ENCODE peak calls at places on chromosomes 4 and X, in nine cellular contexts. One of them, this sample, is unnamed.

GRCh38 chr4:8547108-8547911 is 32.9 kb upstream of the GPR78 start:
- DNase-seq in tibial artery: no peak
- DNase-seq in gastrocnemius medialis: no peak
- DNase-seq in H9: peak; percentile 75
- DNase-seq in left lung: no peak
- DNase-seq in hepatocyte: no peak
- DNase-seq in tibial nerve: no peak
- DNase-seq in psoas muscle: no peak
- DNase-seq in Panc1: no peak
- DNase-seq in this sample: no peak

GRCh38 chr4:29861307-29861706 is 858.9 kb upstream of the PCDH7 start:
- DNase-seq in tibial artery: no peak
- DNase-seq in psoas muscle: no peak
- DNase-seq in gastrocnemius medialis: no peak
- DNase-seq in Panc1: no peak
- DNase-seq in left lung: no peak
- DNase-seq in tibial nerve: no peak
- DNase-seq in H9: no peak
- DNase-seq in hepatocyte: no peak
- DNase-seq in this sample: no peak

GRCh38 chrX:136176399-136176825 is 29.1 kb downstream of the FHL1 start:
- DNase-seq in tibial artery: peak; percentile 44
- DNase-seq in gastrocnemius medialis: no peak
- DNase-seq in Panc1: no peak
- DNase-seq in hepatocyte: peak; percentile 35
- DNase-seq in left lung: no peak
- DNase-seq in psoas muscle: no peak
- DNase-seq in tibial nerve: peak; percentile 37
- DNase-seq in H9: no peak
- DNase-seq in this sample: no peak

GRCh38 chrX:107483976-107484726 is 34.7 kb downstream of the FRMPD3 start:
- DNase-seq in Panc1: no peak
- DNase-seq in tibial nerve: no peak
- DNase-seq in H9: peak; percentile 80
- DNase-seq in psoas muscle: peak; percentile 65
- DNase-seq in hepatocyte: peak; percentile 49
- DNase-seq in tibial artery: peak; percentile 19
- DNase-seq in gastrocnemius medialis: no peak
- DNase-seq in left lung: no peak
- DNase-seq in this sample: no peak

GRCh38 chr4:123346330-123346940 is 50.2 kb upstream of the SPRY1 start:
- DNase-seq in tibial nerve: no peak
- DNase-seq in hepatocyte: no peak
- DNase-seq in psoas muscle: no peak
- DNase-seq in H9: no peak
- DNase-seq in tibial artery: no peak
- DNase-seq in gastrocnemius medialis: no peak
- DNase-seq in Panc1: no peak
- DNase-seq in left lung: no peak
- DNase-seq in this sample: no peak

GRCh38 chr4:100517864-100518341 is at the start of gene EMCN:
- DNase-seq in tibial artery: no peak
- DNase-seq in left lung: no peak
- DNase-seq in psoas muscle: no peak
- DNase-seq in hepatocyte: no peak
- DNase-seq in tibial nerve: no peak
- DNase-seq in H9: no peak
- DNase-seq in Panc1: no peak
- DNase-seq in gastrocnemius medialis: no peak
- DNase-seq in this sample: no peak

GRCh38 chrX:21821875-21822274 is 17.5 kb upstream of the MBTPS2 start:
- DNase-seq in gastrocnemius medialis: no peak
- DNase-seq in Panc1: no peak
- DNase-seq in left lung: no peak
- DNase-seq in psoas muscle: no peak
- DNase-seq in H9: no peak
- DNase-seq in hepatocyte: no peak
- DNase-seq in tibial nerve: no peak
- DNase-seq in tibial artery: no peak
- DNase-seq in this sample: no peak

GRCh38 chrX:107728342-107729099 is 47.1 kb downstream of the TSC22D3 start:
- DNase-seq in psoas muscle: peak; percentile 66
- DNase-seq in tibial nerve: no peak
- DNase-seq in H9: no peak
- DNase-seq in tibial artery: no peak
- DNase-seq in gastrocnemius medialis: peak; percentile 43
- DNase-seq in left lung: no peak
- DNase-seq in Panc1: no peak
- DNase-seq in hepatocyte: no peak
- DNase-seq in this sample: no peak

GRCh38 chr4:22739933-22740332 is 47.2 kb downstream of the GBA3 start:
- DNase-seq in tibial nerve: no peak
- DNase-seq in hepatocyte: no peak
- DNase-seq in left lung: no peak
- DNase-seq in Panc1: no peak
- DNase-seq in psoas muscle: no peak
- DNase-seq in H9: no peak
- DNase-seq in tibial artery: no peak
- DNase-seq in gastrocnemius medialis: no peak
- DNase-seq in this sample: no peak

GRCh38 chr4:55256787-55257186 is 89.3 kb upstream of the SRD5A3 start:
- DNase-seq in H9: no peak
- DNase-seq in tibial artery: no peak
- DNase-seq in gastrocnemius medialis: no peak
- DNase-seq in left lung: no peak
- DNase-seq in Panc1: no peak
- DNase-seq in psoas muscle: no peak
- DNase-seq in tibial nerve: no peak
- DNase-seq in hepatocyte: peak; percentile 32
- DNase-seq in this sample: no peak

GRCh38 chrX:3631196-3631595 is 82.3 kb downstream of the PRKX start:
- DNase-seq in Panc1: no peak
- DNase-seq in tibial nerve: no peak
- DNase-seq in gastrocnemius medialis: no peak
- DNase-seq in hepatocyte: no peak
- DNase-seq in left lung: no peak
- DNase-seq in psoas muscle: no peak
- DNase-seq in tibial artery: no peak
- DNase-seq in H9: no peak
- DNase-seq in this sample: no peak

GRCh38 chr4:88533937-88534750 is 10.6 kb upstream of the PYURF start:
- DNase-seq in tibial artery: no peak
- DNase-seq in left lung: no peak
- DNase-seq in H9: no peak
- DNase-seq in tibial nerve: no peak
- DNase-seq in psoas muscle: no peak
- DNase-seq in hepatocyte: no peak
- DNase-seq in Panc1: no peak
- DNase-seq in gastrocnemius medialis: no peak
- DNase-seq in this sample: no peak

GRCh38 chr4:107283587-107284559 is 247.8 kb upstream of the DKK2 start:
- DNase-seq in tibial nerve: peak; percentile 5
- DNase-seq in H9: no peak
- DNase-seq in gastrocnemius medialis: no peak
- DNase-seq in hepatocyte: peak; percentile 14
- DNase-seq in tibial artery: no peak
- DNase-seq in psoas muscle: no peak
- DNase-seq in left lung: no peak
- DNase-seq in Panc1: no peak
- DNase-seq in this sample: no peak
- H3K9me3 ChIP-seq in tibial nerve: no peaks in the 10 kb centered on the region
- H3K9me3 ChIP-seq in H9: no peaks in the 10 kb centered on the region
- H3K9me3 ChIP-seq in gastrocnemius medialis: no peaks in the 10 kb centered on the region
- H3K9me3 ChIP-seq in hepatocyte: no peaks in the 10 kb centered on the region
- H3K9me3 ChIP-seq in tibial artery: no peaks in the 10 kb centered on the region
- H3K9me3 ChIP-seq in psoas muscle: no peaks in the 10 kb centered on the region
- H3K9me3 ChIP-seq in left lung: no peaks in the 10 kb centered on the region
- H3K9me3 ChIP-seq in Panc1: no peaks in the 10 kb centered on the region
- H3K9me3 ChIP-seq in this sample: no peaks in the 10 kb centered on the region

DNA sequence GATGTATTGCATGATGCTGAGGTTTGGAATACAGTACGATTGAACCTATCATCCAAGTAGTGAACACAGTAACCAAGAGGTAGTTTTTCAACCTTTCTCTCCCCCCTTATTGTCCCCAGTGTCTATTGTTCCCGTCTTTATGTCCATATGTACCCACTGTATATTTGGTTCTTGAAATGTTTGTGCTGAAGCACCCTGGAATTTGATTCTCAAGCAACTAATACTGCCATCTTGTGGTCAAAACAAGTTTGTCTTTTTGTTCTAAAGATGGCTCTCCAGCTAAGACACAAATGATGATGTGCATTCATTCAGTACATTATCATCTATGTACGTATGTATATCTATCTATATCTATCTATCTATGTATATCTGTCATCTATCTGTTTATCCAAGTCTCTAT is 33.5 kb upstream of the DCX start:
- DNase-seq in tibial artery: no peak
- DNase-seq in tibial nerve: peak; percentile 5
- DNase-seq in Panc1: peak; percentile 20
- DNase-seq in left lung: no peak
- DNase-seq in gastrocnemius medialis: no peak
- DNase-seq in hepatocyte: peak; percentile 74
- DNase-seq in H9: no peak
- DNase-seq in psoas muscle: no peak
- DNase-seq in this sample: no peak
- TF ChIP-seq CTCF in tibial artery: peak; percentile 30
- TF ChIP-seq CTCF in tibial nerve: peak; percentile 62
- TF ChIP-seq CTCF in Panc1: peak; percentile 63
- TF ChIP-seq CTCF in left lung: peak; percentile 37
- TF ChIP-seq CTCF in gastrocnemius medialis: peak; percentile 11
- TF ChIP-seq CTCF in hepatocyte: peak; percentile 72
- TF ChIP-seq CTCF in H9: peak; percentile 81
- TF ChIP-seq CTCF in psoas muscle: peak; percentile 65
- TF ChIP-seq CTCF in this sample: peak; percentile 23

GRCh38 chr4:133839326-133839725 is 362.3 kb downstream of the PABPC4L start:
- DNase-seq in hepatocyte: no peak
- DNase-seq in psoas muscle: no peak
- DNase-seq in left lung: no peak
- DNase-seq in gastrocnemius medialis: no peak
- DNase-seq in Panc1: no peak
- DNase-seq in tibial nerve: no peak
- DNase-seq in H9: no peak
- DNase-seq in tibial artery: no peak
- DNase-seq in this sample: no peak
- H3K9me3 ChIP-seq in hepatocyte: no peaks in the 10 kb centered on the region
- H3K9me3 ChIP-seq in psoas muscle: peaks cover 21% of the 10 kb centered on the region
- H3K9me3 ChIP-seq in left lung: no peaks in the 10 kb centered on the region
- H3K9me3 ChIP-seq in gastrocnemius medialis: no peaks in the 10 kb centered on the region
- H3K9me3 ChIP-seq in Panc1: no peaks in the 10 kb centered on the region
- H3K9me3 ChIP-seq in tibial nerve: peaks cover 20% of the 10 kb centered on the region
- H3K9me3 ChIP-seq in H9: no peaks in the 10 kb centered on the region
- H3K9me3 ChIP-seq in tibial artery: no peaks in the 10 kb centered on the region
- H3K9me3 ChIP-seq in this sample: peaks cover 3% of the 10 kb centered on the region

DNA sequence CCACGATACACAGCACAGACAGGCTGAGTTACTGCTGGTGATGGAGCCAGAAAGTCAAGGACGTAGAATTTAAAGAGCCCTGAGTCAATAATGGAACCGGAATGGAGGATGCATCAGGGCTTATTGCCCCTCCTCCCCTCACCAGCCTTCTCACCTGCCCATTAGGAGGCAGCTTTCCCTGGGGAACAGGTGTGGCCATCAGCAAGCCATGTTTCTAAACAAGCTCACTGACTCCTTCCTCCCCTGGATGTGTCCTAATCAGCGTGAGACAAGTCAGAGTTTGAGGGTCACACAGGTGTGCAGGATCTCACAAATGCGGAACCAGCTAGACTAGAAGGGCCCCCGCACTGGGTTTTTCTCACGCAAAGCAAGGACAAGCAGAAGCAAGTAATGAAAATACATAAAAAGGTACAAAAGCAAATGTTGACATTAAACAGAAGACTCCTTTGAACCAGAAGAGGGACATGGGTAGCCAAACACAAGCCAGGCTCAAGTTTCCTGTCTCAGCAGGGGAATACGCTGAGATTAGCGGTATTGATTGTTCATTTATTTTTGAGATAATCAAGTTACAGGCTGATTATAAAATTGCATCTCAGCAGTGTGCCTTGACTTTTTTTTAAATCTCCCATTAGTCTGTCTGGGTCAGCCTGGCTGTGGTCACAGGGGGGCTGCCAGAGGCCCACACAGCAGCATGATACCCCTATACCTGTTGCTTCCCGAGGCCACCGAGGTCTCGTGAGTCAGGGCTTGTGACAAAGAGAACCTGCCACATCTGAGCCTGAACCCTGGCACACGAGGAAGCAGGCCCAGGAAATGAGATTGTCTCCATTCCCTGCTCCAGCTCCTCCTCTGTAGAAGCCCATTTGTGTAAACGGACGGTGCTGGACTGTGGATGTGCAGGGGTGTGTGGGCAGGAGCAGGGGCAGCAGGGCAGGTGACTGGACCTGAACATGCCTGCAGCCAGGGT is 37.4 kb downstream of the CCKAR start:
- DNase-seq in left lung: no peak
- DNase-seq in psoas muscle: no peak
- DNase-seq in H9: peak; percentile 61
- DNase-seq in tibial artery: no peak
- DNase-seq in tibial nerve: no peak
- DNase-seq in hepatocyte: peak; percentile 50
- DNase-seq in Panc1: no peak
- DNase-seq in gastrocnemius medialis: no peak
- DNase-seq in this sample: no peak
- TF ChIP-seq CTCF in left lung: no peak
- TF ChIP-seq CTCF in psoas muscle: no peak
- TF ChIP-seq CTCF in H9: no peak
- TF ChIP-seq CTCF in tibial artery: no peak
- TF ChIP-seq CTCF in tibial nerve: no peak
- TF ChIP-seq CTCF in hepatocyte: no peak
- TF ChIP-seq CTCF in Panc1: no peak
- TF ChIP-seq CTCF in gastrocnemius medialis: no peak
- TF ChIP-seq CTCF in this sample: no peak

GRCh38 chr4:45094676-45095075 is 368.3 kb upstream of the GNPDA2 start:
- DNase-seq in Panc1: no peak
- DNase-seq in hepatocyte: no peak
- DNase-seq in left lung: no peak
- DNase-seq in psoas muscle: no peak
- DNase-seq in tibial nerve: no peak
- DNase-seq in gastrocnemius medialis: no peak
- DNase-seq in H9: no peak
- DNase-seq in tibial artery: no peak
- DNase-seq in this sample: no peak
- H3K9me3 ChIP-seq in Panc1: no peaks in the 10 kb centered on the region
- H3K9me3 ChIP-seq in hepatocyte: no peaks in the 10 kb centered on the region
- H3K9me3 ChIP-seq in left lung: no peaks in the 10 kb centered on the region
- H3K9me3 ChIP-seq in psoas muscle: no peaks in the 10 kb centered on the region
- H3K9me3 ChIP-seq in tibial nerve: peaks cover 3% of the 10 kb centered on the region
- H3K9me3 ChIP-seq in gastrocnemius medialis: no peaks in the 10 kb centered on the region
- H3K9me3 ChIP-seq in H9: peaks cover 15% of the 10 kb centered on the region
- H3K9me3 ChIP-seq in tibial artery: no peaks in the 10 kb centered on the region
- H3K9me3 ChIP-seq in this sample: no peaks in the 10 kb centered on the region

GRCh38 chrX:55342533-55343501 is 78.1 kb upstream of the PAGE3 start:
- DNase-seq in tibial artery: no peak
- DNase-seq in left lung: no peak
- DNase-seq in Panc1: peak; percentile 15
- DNase-seq in gastrocnemius medialis: no peak
- DNase-seq in H9: peak; percentile 47
- DNase-seq in hepatocyte: no peak
- DNase-seq in tibial nerve: peak; percentile 13
- DNase-seq in psoas muscle: no peak
- DNase-seq in this sample: no peak
- TF ChIP-seq CTCF in tibial artery: no peak
- TF ChIP-seq CTCF in left lung: peak; percentile 30
- TF ChIP-seq CTCF in Panc1: peak; percentile 61
- TF ChIP-seq CTCF in gastrocnemius medialis: peak; percentile 31
- TF ChIP-seq CTCF in H9: peak; percentile 41
- TF ChIP-seq CTCF in hepatocyte: no peak
- TF ChIP-seq CTCF in tibial nerve: peak; percentile 41
- TF ChIP-seq CTCF in psoas muscle: peak; percentile 51
- TF ChIP-seq CTCF in this sample: no peak